ENCODE peak calls at places on chromosomes 6 and 20, in six cellular contexts. P is breast epithelium, S is HFFc6, Y is SK-N-SH, D is mammary epithelial cell, I is cardiac muscle cell. A is an unnamed sample.

GRCh38 chr20:52654552-52654951 is 317.6 kb upstream of the TSHZ2 start:
- DNase-seq in S (no peak), D (no peak), Y (no peak), P (no peak), I (no peak), A (no peak)

GRCh38 chr6:39102024-39102820 is 12.8 kb downstream of the SAYSD1 start:
- DNase-seq in Y (no peak), D (peak), P (no peak), I (peak), S (no peak), A (peak)

GRCh38 chr20:58084566-58084965 is 143.9 kb downstream of the ANKRD60 start:
- DNase-seq in I (no peak), S (no peak), P (no peak), D (no peak), Y (no peak), A (peak)

GRCh38 chr20:2507875-2508630 is 662 bp downstream of the ZNF343 start:
- DNase-seq in D (peak), Y (peak), I (no peak), P (no peak), S (no peak), A (no peak)

GRCh38 chr6:136990754-136991153 is 54.0 kb downstream of the IL20RA start:
- DNase-seq in P (no peak), Y (peak), I (no peak), D (no peak), S (no peak), A (no peak)

GRCh38 chr6:167495506-167496391 is 170.9 kb downstream of the TTLL2 start:
- DNase-seq in S (no peak), D (no peak), P (no peak), I (no peak), Y (peak), A (no peak)

GRCh38 chr20:50759678-50760077 is 28.3 kb downstream of the PARD6B start:
- DNase-seq in S (no peak), Y (no peak), I (no peak), D (no peak), P (no peak), A (no peak)

GRCh38 chr6:108592371-108593337 is 31.9 kb downstream of the FOXO3 start:
- DNase-seq in P (no peak), S (peak), D (peak), I (no peak), Y (no peak), A (no peak)

GRCh38 chr20:63116412-63117106 is 99.4 kb downstream of the YTHDF1 start:
- DNase-seq in D (no peak), Y (no peak), P (no peak), I (peak), S (no peak), A (peak)

GRCh38 chr20:3765171-3765887 is 2.2 kb downstream of the ADISSP start:
- DNase-seq in S (no peak), Y (no peak), P (no peak), I (no peak), D (no peak), A (no peak)

GRCh38 chr6:93272201-93272600 is 147.2 kb downstream of the EPHA7 start:
- DNase-seq in P (no peak), D (no peak), S (no peak), Y (no peak), I (no peak), A (no peak)

GRCh38 chr6:46888578-46888977 is 33.2 kb downstream of the ADGRF5 start:
- DNase-seq in Y (no peak), P (no peak), D (peak), I (no peak), S (no peak), A (no peak)

GRCh38 chr6:41132254-41132653 is 21.9 kb downstream of the TREML1 start:
- DNase-seq in I (no peak), S (no peak), Y (no peak), D (peak), P (no peak), A (no peak)

GRCh38 chr6:141077355-141078333 is 1055.1 kb upstream of the GJE1 start:
- DNase-seq in I (peak), D (peak), S (no peak), P (no peak), Y (peak), A (no peak)
- TF ChIP-seq CTCF in I (peak), D (peak), S (peak), P (no peak), Y (peak), A (no peak)

DNA sequence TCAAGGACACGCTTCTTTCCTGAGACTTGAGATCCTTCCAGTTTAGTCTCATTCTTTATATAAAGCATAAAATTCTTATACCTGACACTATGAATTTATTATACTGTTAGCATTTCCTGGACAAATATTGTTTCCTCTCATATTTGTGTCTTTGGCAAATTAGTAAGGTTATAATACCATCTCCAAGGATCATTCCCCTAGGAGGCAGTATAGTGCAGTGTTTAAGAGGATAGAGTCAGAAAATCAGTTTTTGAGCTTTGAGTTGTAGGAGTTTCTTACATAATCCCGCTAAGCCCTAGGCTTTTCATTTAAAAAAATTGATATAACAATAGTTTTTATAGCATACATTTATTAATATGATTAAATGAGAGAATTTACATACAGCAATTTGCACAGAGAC is 510.8 kb downstream of the TENT5A start:
- DNase-seq in Y (peak), D (peak), S (peak), P (no peak), I (peak), A (no peak)
- TF ChIP-seq CTCF in Y (peak), D (peak), S (peak), P (no peak), I (peak), A (no peak)

DNA sequence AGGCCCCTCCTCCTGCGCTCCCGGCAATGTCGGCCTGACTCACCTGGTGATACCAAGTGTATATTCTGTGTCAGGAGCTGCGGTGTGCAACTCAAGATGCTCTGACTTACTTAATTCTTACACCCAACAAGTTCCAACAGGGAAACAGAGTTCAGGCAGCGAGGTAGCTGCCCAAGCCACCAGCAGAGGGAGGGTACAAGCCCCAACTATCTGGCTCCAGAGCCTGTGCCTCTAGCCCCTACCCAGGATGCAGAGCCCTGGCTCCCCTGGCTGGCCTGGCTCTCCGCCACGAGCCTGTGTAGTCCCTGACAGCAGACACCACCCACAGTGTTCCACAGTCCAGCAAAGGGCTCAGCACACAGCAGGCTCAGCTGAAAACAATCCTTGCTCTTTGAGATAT is 34.9 kb downstream of the C20orf203 start:
- DNase-seq in P (no peak), D (peak), Y (peak), I (peak), S (no peak), A (no peak)
- TF ChIP-seq CTCF in P (no peak), D (peak), Y (no peak), I (no peak), S (no peak), A (no peak)

DNA sequence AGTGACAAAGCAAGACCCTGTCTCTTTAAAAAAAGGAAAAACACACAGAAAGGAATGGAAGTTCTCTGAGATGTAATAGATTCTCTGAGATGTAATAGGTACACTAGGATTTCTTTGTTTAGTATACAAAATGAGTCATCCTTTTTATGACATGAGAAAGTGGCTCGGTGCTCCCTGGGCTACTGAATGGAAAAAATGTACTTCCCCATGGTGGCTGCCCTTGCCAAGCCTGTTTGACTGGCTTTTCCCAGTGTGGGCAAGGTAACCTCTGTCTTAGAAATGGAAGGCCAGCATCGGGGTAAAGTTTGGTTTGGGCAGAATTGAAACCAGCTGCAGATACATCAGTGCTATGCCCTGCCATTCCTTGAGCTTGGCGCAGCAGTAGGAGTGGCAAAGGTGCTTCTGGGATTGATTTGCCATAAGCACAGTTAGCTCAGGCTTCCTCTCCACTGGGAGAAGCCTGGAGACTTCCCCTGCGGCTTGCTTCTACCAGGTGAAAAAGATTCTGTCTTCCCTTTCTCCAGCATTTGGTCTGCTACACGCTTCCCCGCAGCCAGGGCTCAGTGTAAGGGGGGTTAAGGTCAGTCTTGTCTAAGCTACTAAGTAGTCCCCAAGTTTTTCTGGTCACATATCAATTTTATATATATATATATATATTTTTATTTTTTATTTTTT is 24.5 kb downstream of the ARFGEF2 start:
- DNase-seq in D (peak), S (peak), Y (no peak), P (peak), I (no peak), A (no peak)
- TF ChIP-seq CTCF in D (no peak), S (no peak), Y (no peak), P (no peak), I (no peak), A (no peak)

GRCh38 chr6:32903952-32904351 is 36.9 kb downstream of the HLA-DMB start:
- DNase-seq in P (no peak), D (no peak), S (no peak), Y (no peak), I (no peak), A (no peak)

GRCh38 chr6:32906539-32906938 is 34.3 kb downstream of the HLA-DMB start:
- DNase-seq in S (peak), P (no peak), D (peak), Y (no peak), I (no peak), A (no peak)

GRCh38 chr6:32905078-32905477 is 35.8 kb downstream of the HLA-DMB start:
- DNase-seq in D (no peak), S (no peak), P (no peak), I (no peak), Y (no peak), A (no peak)

GRCh38 chr6:32908897-32909296 is 31.9 kb downstream of the HLA-DMB start:
- DNase-seq in D (no peak), Y (no peak), S (no peak), I (no peak), P (no peak), A (no peak)
- TF ChIP-seq CTCF in D (no peak), Y (no peak), S (no peak), I (no peak), P (no peak), A (no peak)

GRCh38 chr20:22438926-22439325 is 145.4 kb downstream of the FOXA2 start:
- DNase-seq in P (no peak), S (no peak), Y (peak), I (no peak), D (no peak), A (no peak)
- TF ChIP-seq CTCF in P (no peak), S (no peak), Y (peak), I (peak), D (peak), A (no peak)

DNA sequence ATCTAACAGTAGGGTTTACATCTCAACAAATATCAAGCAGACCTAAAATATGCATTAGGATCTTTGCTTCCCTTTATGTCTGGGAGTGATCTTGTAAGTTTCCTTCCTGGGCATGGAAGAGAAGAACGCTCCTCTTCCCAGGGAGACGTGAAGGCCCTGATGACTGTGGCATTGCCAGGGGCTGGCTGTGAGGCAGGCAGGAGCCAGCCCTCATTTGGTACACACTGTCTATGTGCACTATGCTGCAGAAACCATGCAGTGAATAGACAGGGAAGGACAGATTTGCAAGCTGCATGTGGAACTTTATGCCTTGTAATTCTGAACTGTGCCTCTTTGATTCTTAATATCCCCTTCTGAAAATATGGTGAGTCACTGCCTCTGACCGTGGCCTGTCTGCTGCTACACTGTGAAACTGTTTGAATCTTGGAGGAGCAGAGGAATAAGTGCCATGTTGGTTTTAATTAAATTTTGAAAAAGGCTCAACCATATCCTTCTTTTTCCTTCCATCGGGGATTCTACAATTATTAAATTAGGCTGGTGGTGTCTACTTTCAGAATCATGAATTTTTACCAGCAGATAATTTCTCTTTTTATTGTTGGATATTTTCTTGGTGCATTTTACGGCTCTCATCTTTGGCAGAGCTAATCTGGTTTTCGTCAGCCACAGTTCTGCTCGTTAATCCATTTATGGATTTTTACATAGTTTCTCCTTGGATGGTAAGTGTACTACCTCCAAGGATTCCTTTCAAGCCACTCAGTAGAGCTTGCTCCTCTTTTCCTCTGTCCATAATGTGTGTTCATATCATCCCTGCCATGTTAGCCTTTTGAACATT is 300.9 kb upstream of the SLC35B3 start:
- DNase-seq in D (no peak), I (peak), P (no peak), S (no peak), Y (no peak), A (no peak)
- TF ChIP-seq CTCF in D (no peak), I (no peak), P (no peak), S (no peak), Y (no peak), A (no peak)

GRCh38 chr6:20212392-20213111 is at the start of gene MBOAT1:
- DNase-seq in S (peak), D (peak), Y (peak), P (peak), I (peak), A (peak)
- TF ChIP-seq CTCF in S (peak), D (peak), Y (no peak), P (no peak), I (no peak), A (no peak)

A was measured in mesothelial cell of epicardium.